ENCODE peak calls at places on chromosomes 16 and 17, in four cellular contexts. Q is H1, J is GM12878, Y is K562. F is an unnamed sample.

GRCh38 chr16:3115011-3115410 is 2.6 kb downstream of the ZNF205 start:
- DNase-seq in Q (no peak), J (no peak), Y (no peak), F (no peak)

GRCh38 chr17:57458718-57459285 is 202.5 kb downstream of the MSI2 start:
- DNase-seq in Q (no peak), J (no peak), Y (no peak), F (no peak)

GRCh38 chr17:67058036-67058435 is 13.7 kb downstream of the CACNG1 start:
- DNase-seq in Q (no peak), J (no peak), Y (no peak), F (no peak)

GRCh38 chr17:44004761-44005526 is 522 bp downstream of the NAGS start:
- DNase-seq in Q (peak; percentile 83), J (no peak), Y (no peak), F (no peak)

GRCh38 chr16:62077998-62078397 is 41.8 kb upstream of the CDH8 start:
- DNase-seq in Q (peak; percentile 72), J (no peak), Y (no peak), F (no peak)

GRCh38 chr17:64615025-64615677 is 47.0 kb downstream of the SMURF2 start:
- DNase-seq in Q (no peak), J (no peak), Y (no peak), F (no peak)

GRCh38 chr17:10875984-10876555 is 38.2 kb upstream of the PIRT start:
- DNase-seq in Q (peak; percentile 88), J (no peak), Y (peak; percentile 47), F (peak; percentile 36)

GRCh38 chr16:14020141-14020540 is 51.0 kb upstream of the MRTFB start:
- DNase-seq in Q (no peak), J (no peak), Y (no peak), F (no peak)

GRCh38 chr17:16377804-16378400 is 3.0 kb upstream of the UBB start:
- DNase-seq in Q (no peak), J (no peak), Y (no peak), F (no peak)

GRCh38 chr17:72587773-72588511 is 467.1 kb downstream of the SOX9 start:
- DNase-seq in Q (no peak), J (no peak), Y (no peak), F (no peak)

GRCh38 chr17:8503807-8504206 is 68.1 kb downstream of the NDEL1 start:
- DNase-seq in Q (no peak), J (no peak), Y (no peak), F (no peak)

GRCh38 chr17:12768267-12768666 is 21.0 kb upstream of the ARHGAP44 start:
- DNase-seq in Q (no peak), J (no peak), Y (no peak), F (no peak)

GRCh38 chr17:81714412-81715106 is 2.5 kb downstream of the SLC25A10 start:
- DNase-seq in Q (no peak), J (no peak), Y (no peak), F (no peak)

GRCh38 chr17:78736526-78737079 is 45.5 kb downstream of the CYTH1 start:
- DNase-seq in Q (no peak), J (no peak), Y (peak; percentile 53), F (peak; percentile 90)

GRCh38 chr16:10077861-10078260 is 104.4 kb downstream of the GRIN2A start:
- DNase-seq in Q (no peak), J (no peak), Y (no peak), F (no peak)

GRCh38 chr16:30041841-30042240 is 10.8 kb upstream of the TLCD3B start:
- DNase-seq in Q (no peak), J (no peak), Y (no peak), F (no peak)

GRCh38 chr17:5975651-5976050 is 94.5 kb upstream of the WSCD1 start:
- DNase-seq in Q (no peak), J (no peak), Y (no peak), F (no peak)

GRCh38 chr16:27364493-27365141 is 37.4 kb upstream of the IL21R start:
- DNase-seq in Q (no peak), J (no peak), Y (no peak), F (no peak)

GRCh38 chr17:8366231-8366630 is 10.3 kb downstream of the KRABD2 start:
- DNase-seq in Q (no peak), J (no peak), Y (no peak), F (no peak)

GRCh38 chr16:27169511-27170071 is 33.7 kb upstream of the KDM8 start:
- DNase-seq in Q (no peak), J (peak; percentile 13), Y (no peak), F (no peak)

GRCh38 chr17:62187681-62188080 is 122.6 kb upstream of the MED13 start:
- DNase-seq in Q (no peak), J (no peak), Y (peak; percentile 50), F (no peak)

GRCh38 chr16:29678691-29679267 is at the start of gene QPRT:
- DNase-seq in Q (peak; percentile 84), J (no peak), Y (peak; percentile 93), F (no peak)

GRCh38 chr16:11484691-11485258 is 101.9 kb downstream of the LITAF start:
- DNase-seq in Q (no peak), J (no peak), Y (no peak), F (no peak)

GRCh38 chr17:60594747-60595146 is 5.2 kb upstream of the PPM1D start:
- DNase-seq in Q (no peak), J (no peak), Y (no peak), F (no peak)

GRCh38 chr16:59719121-59719520 is 985.0 kb upstream of the GOT2 start:
- DNase-seq in Q (no peak), J (no peak), Y (no peak), F (no peak)

GRCh38 chr17:62847426-62847825 is 39.3 kb upstream of the MARCHF10 start:
- DNase-seq in Q (no peak), J (no peak), Y (no peak), F (no peak)

GRCh38 chr16:12801511-12802042 is 2.1 kb downstream of the CPPED1 start:
- DNase-seq in Q (no peak), J (peak; percentile 73), Y (peak; percentile 42), F (no peak)

GRCh38 chr17:39757176-39757662 is 19.5 kb downstream of the GRB7 start:
- DNase-seq in Q (no peak), J (no peak), Y (no peak), F (no peak)

GRCh38 chr17:38749222-38750043 is 1.3 kb upstream of the PCGF2 start:
- DNase-seq in Q (peak; percentile 84), J (no peak), Y (peak; percentile 83), F (peak; percentile 56)

GRCh38 chr17:65656390-65657250 is 95.2 kb upstream of the AXIN2 start:
- DNase-seq in Q (no peak), J (peak; percentile 39), Y (no peak), F (no peak)

GRCh38 chr17:40963838-40964237 is 2.9 kb downstream of the KRT39 start:
- DNase-seq in Q (no peak), J (no peak), Y (peak; percentile 40), F (no peak)

GRCh38 chr17:63001689-63002394 is 35.8 kb downstream of the TANC2 start:
- DNase-seq in Q (no peak), J (no peak), Y (no peak), F (no peak)

GRCh38 chr17:80485846-80486245 is 9.4 kb upstream of the NPTX1 start:
- DNase-seq in Q (no peak), J (no peak), Y (no peak), F (no peak)

GRCh38 chr17:80482555-80483308 is 6.3 kb upstream of the NPTX1 start:
- DNase-seq in Q (no peak), J (no peak), Y (no peak), F (no peak)

GRCh38 chr17:80491478-80492342 is 15.3 kb upstream of the NPTX1 start:
- DNase-seq in Q (peak; percentile 73), J (no peak), Y (no peak), F (no peak)

GRCh38 chr17:80486692-80487091 is 10.3 kb upstream of the NPTX1 start:
- DNase-seq in Q (no peak), J (no peak), Y (no peak), F (no peak)

GRCh38 chr17:80487511-80487910 is 11.1 kb upstream of the NPTX1 start:
- DNase-seq in Q (no peak), J (no peak), Y (no peak), F (no peak)
- TF ChIP-seq EGR1 in Q (no peak), J (no peak), Y (no peak), F (no peak)

GRCh38 chr16:75252946-75253911 is 1.8 kb upstream of the BCAR1 start:
- DNase-seq in Q (peak; percentile 80), J (no peak), Y (no peak), F (no peak)
- TF ChIP-seq SRF in Q (peak; percentile 58), J (no peak), Y (no peak), F (no peak)

GRCh38 chr16:19168173-19169080 is at the start of gene SYT17:
- DNase-seq in Q (peak; percentile 66), J (no peak), Y (no peak), F (no peak)
- TF ChIP-seq EZH2 in Q (no peak), J (no peak), Y (no peak), F (no peak)

DNA sequence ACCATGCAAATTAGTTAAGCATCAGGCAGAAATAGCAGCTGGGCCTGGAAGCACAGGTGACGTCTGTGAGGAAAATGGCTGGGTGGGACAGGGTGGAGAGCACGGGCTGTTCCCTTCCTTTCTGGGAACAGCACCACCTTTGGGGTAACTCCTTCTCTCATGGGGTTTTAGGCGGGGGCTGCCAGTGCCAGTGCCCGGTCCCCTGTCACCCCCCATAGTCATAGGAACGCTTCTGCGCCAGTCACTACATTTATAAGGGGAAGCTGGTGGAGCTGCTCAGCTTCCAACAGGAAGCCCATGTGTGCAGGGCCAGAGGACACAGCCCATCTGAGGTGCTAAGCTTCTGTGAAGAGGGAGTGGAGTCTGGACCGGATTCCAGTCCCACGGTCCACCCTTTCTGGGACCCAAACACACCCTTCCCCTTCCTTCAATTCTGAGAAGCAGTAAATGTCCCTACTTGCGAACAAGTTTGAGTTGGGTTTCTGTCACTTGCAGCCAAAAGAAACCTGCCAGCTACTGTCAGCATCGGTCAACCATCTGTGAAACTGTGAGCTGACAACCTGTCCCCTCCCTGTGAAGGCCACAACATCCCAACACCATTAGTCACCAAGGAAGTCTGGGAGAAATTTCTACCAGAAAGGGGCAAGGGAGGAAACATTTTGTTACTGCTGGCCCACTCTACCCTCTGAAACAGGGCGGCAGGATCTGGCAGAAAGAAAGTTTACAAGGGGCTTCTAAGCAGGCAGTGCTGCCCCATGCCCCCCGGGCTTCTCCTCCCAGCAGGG is 86.0 kb upstream of the AMZ2 start:
- DNase-seq in Q (no peak), J (no peak), Y (no peak), F (no peak)
- TF ChIP-seq EGR1 in Q (no peak), J (no peak), Y (no peak), F (no peak)

DNA sequence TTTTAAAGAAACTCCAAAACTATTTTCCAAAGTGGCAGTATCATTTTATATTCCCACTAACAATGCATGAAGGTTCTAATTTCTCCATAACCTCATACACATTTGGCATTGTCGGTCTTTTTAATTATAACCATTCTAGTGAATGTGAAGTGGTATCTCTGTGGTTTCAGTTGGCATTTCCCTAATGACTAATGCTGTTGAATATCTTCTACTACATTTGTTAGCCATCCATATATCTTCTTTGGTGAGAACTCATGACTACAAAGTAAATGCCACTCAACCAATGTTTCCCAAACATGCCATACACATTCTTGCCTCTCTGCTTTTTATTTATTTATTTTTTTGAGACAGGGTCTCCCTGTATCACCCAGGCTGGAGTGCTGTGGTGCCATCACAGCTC is 31.7 kb upstream of the TAOK1 start:
- DNase-seq in Q (no peak), J (no peak), Y (no peak), F (no peak)
- TF ChIP-seq SRF in Q (no peak), J (no peak), Y (no peak), F (no peak)

F was measured in HCT116.